ENCODE peak calls at places on chromosome 7, in four cellular contexts. O is aorta, V is activated B cell treated with CpG ODN at 0.5 μM for 24 hours, B is natural killer cell. M is an unnamed sample.

GRCh38 chr7:65444899-65445823 is 71.5 kb downstream of the ZNF92 start:
- ATAC-seq in B (no peak), V (no peak), O (no peak), M (no peak)

GRCh38 chr7:64180989-64181388 is 26.0 kb upstream of the ZNF735 start:
- ATAC-seq in O (no peak), V (no peak), B (no peak), M (no peak)

GRCh38 chr7:95389516-95389915 is 6.7 kb downstream of the PON3 start:
- ATAC-seq in V (no peak), O (no peak), B (no peak), M (no peak)

GRCh38 chr7:116340201-116340847 is 130.0 kb downstream of the TES start:
- ATAC-seq in V (no peak), B (no peak), O (no peak), M (no peak)

GRCh38 chr7:137609500-137609899 is 237.3 kb downstream of the DGKI start:
- ATAC-seq in B (no peak), V (no peak), O (no peak), M (peak)

GRCh38 chr7:36570508-36571219 is 153.6 kb downstream of the AOAH start:
- ATAC-seq in B (peak), V (no peak), O (no peak), M (no peak)

GRCh38 chr7:47804767-47805545 is 143.3 kb downstream of the PKD1L1 start:
- ATAC-seq in V (no peak), B (no peak), O (no peak), M (no peak)

GRCh38 chr7:117704098-117704497 is 169.1 kb downstream of the CTTNBP2 start:
- ATAC-seq in O (no peak), B (no peak), V (no peak), M (no peak)

GRCh38 chr7:93717217-93717900 is 142.8 kb upstream of the CALCR start:
- ATAC-seq in V (no peak), B (no peak), O (no peak), M (no peak)